ENCODE peak calls at places on chromosome 21, in six cellular contexts. Y, C, X, R, F and L are unnamed samples.

GRCh38 chr21:27772816-27773215 is 805.9 kb upstream of the ADAMTS5 start:
- DNase-seq in C (no peak), X (no peak), Y (no peak), R (no peak), F (no peak), L (no peak)

GRCh38 chr21:36510911-36511310 is 31.0 kb upstream of the CLDN14 start:
- DNase-seq in C (no peak), X (no peak), Y (no peak), F (no peak), R (no peak), L (no peak)

GRCh38 chr21:36474591-36474990 is 5.3 kb downstream of the CLDN14 start:
- DNase-seq in F (no peak), X (no peak), Y (no peak), C (no peak), R (no peak), L (no peak)

GRCh38 chr21:28579986-28580550 is 412.6 kb downstream of the LTN1 start:
- DNase-seq in C (no peak), F (peak; percentile 25), R (no peak), X (no peak), Y (no peak), L (no peak)

GRCh38 chr21:28148400-28149064 is 844.1 kb downstream of the LTN1 start:
- DNase-seq in R (no peak), X (no peak), C (no peak), Y (no peak), F (no peak), L (no peak)

GRCh38 chr21:32055305-32055704 is 182.5 kb downstream of the HUNK start:
- DNase-seq in C (no peak), F (no peak), Y (no peak), X (no peak), R (no peak), L (no peak)

GRCh38 chr21:39125752-39126485 is 57.3 kb downstream of the PSMG1 start:
- DNase-seq in F (peak; percentile 78), Y (no peak), X (no peak), C (peak; percentile 53), R (peak; percentile 83), L (no peak)

GRCh38 chr21:32181415-32181814 is 97.4 kb downstream of the MIS18A start:
- DNase-seq in X (no peak), C (no peak), Y (no peak), F (no peak), R (no peak), L (no peak)

GRCh38 chr21:25791321-25791720 is 56.5 kb downstream of the GABPA start:
- DNase-seq in Y (no peak), F (no peak), C (no peak), X (no peak), R (no peak), L (no peak)

GRCh38 chr21:43189936-43190335 is 21.1 kb downstream of the CRYAA start:
- DNase-seq in X (no peak), Y (no peak), C (no peak), R (no peak), F (no peak), L (no peak)

GRCh38 chr21:36732217-36732616 is 33.3 kb downstream of the SIM2 start:
- DNase-seq in X (no peak), F (no peak), Y (no peak), C (no peak), R (no peak), L (no peak)

GRCh38 chr21:38902608-38903445 is 97.1 kb downstream of the ETS2 start:
- DNase-seq in R (no peak), C (no peak), F (no peak), X (no peak), Y (no peak), L (no peak)

GRCh38 chr21:39182484-39183271 is 573 bp downstream of the PSMG1 start:
- DNase-seq in F (no peak), R (no peak), X (peak; percentile 6), Y (no peak), C (no peak), L (no peak)

GRCh38 chr21:43333301-43334062 is 93.4 kb downstream of the SIK1 start:
- DNase-seq in F (peak; percentile 54), R (peak; percentile 88), Y (no peak), X (peak; percentile 65), C (no peak), L (no peak)

GRCh38 chr21:16678479-16678878 is 834.4 kb upstream of the CXADR start:
- DNase-seq in R (no peak), X (no peak), Y (no peak), C (no peak), F (no peak), L (no peak)

GRCh38 chr21:38303300-38303699 is 46.5 kb downstream of the KCNJ15 start:
- DNase-seq in C (no peak), R (peak; percentile 49), F (no peak), X (no peak), Y (peak; percentile 35), L (no peak)

GRCh38 chr21:37587203-37587602 is 220.6 kb downstream of the DYRK1A start:
- DNase-seq in X (no peak), F (no peak), C (no peak), R (no peak), Y (no peak), L (no peak)

GRCh38 chr21:38400195-38400695 is 98.0 kb downstream of the ERG start:
- DNase-seq in R (no peak), C (no peak), F (peak; percentile 76), X (no peak), Y (no peak), L (no peak)

GRCh38 chr21:42858957-42859890 is 20.1 kb downstream of the WDR4 start:
- DNase-seq in Y (no peak), F (no peak), X (no peak), C (no peak), R (no peak), L (no peak)

GRCh38 chr21:43311303-43311817 is 115.6 kb downstream of the SIK1 start:
- DNase-seq in R (peak; percentile 81), X (no peak), Y (no peak), C (peak; percentile 60), F (no peak), L (no peak)

GRCh38 chr21:32096411-32096810 is 182.4 kb downstream of the MIS18A start:
- DNase-seq in F (peak; percentile 62), R (no peak), Y (no peak), X (no peak), C (peak; percentile 11), L (no peak)

GRCh38 chr21:43368685-43369084 is 58.2 kb downstream of the SIK1 start:
- DNase-seq in R (no peak), F (no peak), Y (no peak), X (no peak), C (no peak), L (no peak)

GRCh38 chr21:20971296-20971921 is 26.8 kb upstream of the NCAM2 start:
- DNase-seq in R (peak; percentile 81), Y (no peak), F (peak; percentile 49), C (peak; percentile 2), X (peak; percentile 81), L (no peak)

GRCh38 chr21:16651956-16652355 is 860.9 kb upstream of the CXADR start:
- DNase-seq in R (no peak), F (no peak), Y (no peak), C (no peak), X (no peak), L (no peak)

GRCh38 chr21:31124005-31124404 is 85.7 kb upstream of the KRTAP19-8 start:
- DNase-seq in C (no peak), F (peak; percentile 18), Y (no peak), X (no peak), R (no peak), L (no peak)

GRCh38 chr21:36966066-36966845 is at the start of gene HLCS:
- DNase-seq in R (peak; percentile 89), C (peak; percentile 87), Y (peak; percentile 68), F (peak; percentile 87), X (peak; percentile 44), L (peak; percentile 70)

GRCh38 chr21:26834181-26834945 is 10.8 kb downstream of the ADAMTS1 start:
- DNase-seq in C (no peak), X (no peak), F (no peak), R (no peak), Y (no peak), L (no peak)

GRCh38 chr21:31938330-31939301 is 65.8 kb downstream of the HUNK start:
- DNase-seq in F (no peak), C (no peak), Y (no peak), R (no peak), X (no peak), L (no peak)

GRCh38 chr21:21971384-21971783 is 973.2 kb downstream of the NCAM2 start:
- DNase-seq in X (no peak), Y (no peak), C (no peak), F (no peak), R (no peak), L (no peak)

GRCh38 chr21:30248844-30249243 is 32.9 kb upstream of the CLDN8 start:
- DNase-seq in Y (no peak), X (no peak), F (no peak), C (no peak), R (no peak), L (no peak)

GRCh38 chr21:31514598-31514997 is 144.9 kb upstream of the SOD1 start:
- DNase-seq in Y (no peak), C (no peak), X (peak; percentile 84), R (peak; percentile 31), F (peak; percentile 73), L (no peak)

GRCh38 chr21:35414511-35415139 is 365.5 kb upstream of the RUNX1 start:
- DNase-seq in X (no peak), R (no peak), C (no peak), Y (no peak), F (peak; percentile 15), L (no peak)
- H3K27ac ChIP-seq in X (no peak overlapping the region), R (no peak overlapping the region), C (no peak overlapping the region), Y (no peak overlapping the region), F (no peak overlapping the region), L (no peak overlapping the region)

GRCh38 chr21:45455321-45456013 is 50.5 kb downstream of the COL18A1 start:
- DNase-seq in R (no peak), C (no peak), Y (no peak), F (no peak), X (no peak), L (no peak)

GRCh38 chr21:45453308-45453950 is 48.5 kb downstream of the COL18A1 start:
- DNase-seq in X (no peak), R (no peak), C (no peak), F (no peak), Y (no peak), L (no peak)

GRCh38 chr21:45454924-45455315 is 50.0 kb downstream of the COL18A1 start:
- DNase-seq in F (no peak), X (no peak), Y (no peak), C (no peak), R (no peak), L (no peak)

GRCh38 chr21:45452696-45453307 is 47.8 kb downstream of the COL18A1 start:
- DNase-seq in F (no peak), R (no peak), Y (no peak), X (no peak), C (no peak), L (no peak)

GRCh38 chr21:45454081-45454923 is 49.3 kb downstream of the COL18A1 start:
- DNase-seq in F (no peak), C (no peak), X (no peak), Y (no peak), R (no peak), L (no peak)
- TF ChIP-seq CTCF in F (no peak), C (no peak), X (no peak), Y (no peak), R (no peak), L (no peak)

GRCh38 chr21:17742181-17742580 is 77.0 kb downstream of the C21orf91 start:
- DNase-seq in X (no peak), Y (no peak), R (no peak), F (no peak), C (no peak), L (no peak)
- H3K27ac ChIP-seq in X (no peak overlapping the region), Y (no peak overlapping the region), R (peak overlapping the region; percentile 66), F (no peak overlapping the region), C (no peak overlapping the region), L (no peak overlapping the region)

GRCh38 chr21:41168391-41169257 is 664 bp downstream of the BACE2 start:
- DNase-seq in Y (peak; percentile 60), C (no peak), X (peak; percentile 41), R (peak; percentile 66), F (peak; percentile 62), L (peak; percentile 2)
- TF ChIP-seq CTCF in Y (no peak), C (no peak), X (no peak), R (peak; percentile 2), F (no peak), L (no peak)